ENCODE peak calls at places on chromosomes 6 and 20, in nine cellular contexts. W is A549, E is body of pancreas, J is transverse colon, I is lower leg skin, K is vagina, Z is stomach, S is uterus, B is NB4. Q is an unnamed sample.

GRCh38 chr20:57707849-57708693 is 1.7 kb downstream of the PMEPA1 start:
- DNase-seq in B (no peak), E (no peak), K (no peak), S (no peak), Z (peak; percentile 40), J (no peak), W (no peak), I (no peak), Q (no peak)

GRCh38 chr20:822651-823325 is 10.7 kb upstream of the FAM110A start:
- DNase-seq in K (peak; percentile 74), W (no peak), Z (no peak), J (no peak), B (no peak), I (no peak), E (no peak), S (no peak), Q (no peak)

GRCh38 chr20:3800256-3800877 is 4.3 kb downstream of the CDC25B start:
- DNase-seq in S (no peak), W (no peak), E (no peak), J (no peak), B (no peak), K (no peak), Z (no peak), I (no peak), Q (no peak)

GRCh38 chr6:104281370-104281769 is 578.3 kb downstream of the HACE1 start:
- DNase-seq in S (no peak), J (no peak), B (peak; percentile 44), Z (no peak), W (no peak), I (no peak), E (no peak), K (no peak), Q (no peak)

GRCh38 chr20:17622851-17623508 is 53.1 kb downstream of the DSTN start:
- DNase-seq in J (no peak), S (peak; percentile 8), E (no peak), I (no peak), W (no peak), K (no peak), B (no peak), Z (no peak), Q (no peak)

GRCh38 chr6:138509371-138509770 is 10.1 kb upstream of the NHSL1 start:
- DNase-seq in W (peak; percentile 62), J (peak; percentile 72), S (no peak), B (peak; percentile 73), E (peak; percentile 58), Z (peak; percentile 63), I (no peak), K (no peak), Q (no peak)

GRCh38 chr6:25193147-25193864 is 85.9 kb upstream of the CARMIL1 start:
- DNase-seq in B (no peak), E (peak; percentile 40), S (peak; percentile 87), J (no peak), Z (no peak), I (peak; percentile 70), W (peak; percentile 54), K (no peak), Q (peak; percentile 27)

GRCh38 chr6:12916001-12916400 is 199.4 kb downstream of the PHACTR1 start:
- DNase-seq in E (no peak), S (no peak), Z (no peak), I (no peak), K (no peak), J (no peak), W (no peak), B (peak; percentile 23), Q (no peak)

GRCh38 chr20:2206957-2207769 is 88.6 kb upstream of the TGM3 start:
- DNase-seq in K (no peak), I (peak; percentile 34), W (peak; percentile 73), S (peak; percentile 17), B (peak; percentile 87), J (peak; percentile 81), E (peak; percentile 83), Z (peak; percentile 84), Q (peak; percentile 62)

DNA sequence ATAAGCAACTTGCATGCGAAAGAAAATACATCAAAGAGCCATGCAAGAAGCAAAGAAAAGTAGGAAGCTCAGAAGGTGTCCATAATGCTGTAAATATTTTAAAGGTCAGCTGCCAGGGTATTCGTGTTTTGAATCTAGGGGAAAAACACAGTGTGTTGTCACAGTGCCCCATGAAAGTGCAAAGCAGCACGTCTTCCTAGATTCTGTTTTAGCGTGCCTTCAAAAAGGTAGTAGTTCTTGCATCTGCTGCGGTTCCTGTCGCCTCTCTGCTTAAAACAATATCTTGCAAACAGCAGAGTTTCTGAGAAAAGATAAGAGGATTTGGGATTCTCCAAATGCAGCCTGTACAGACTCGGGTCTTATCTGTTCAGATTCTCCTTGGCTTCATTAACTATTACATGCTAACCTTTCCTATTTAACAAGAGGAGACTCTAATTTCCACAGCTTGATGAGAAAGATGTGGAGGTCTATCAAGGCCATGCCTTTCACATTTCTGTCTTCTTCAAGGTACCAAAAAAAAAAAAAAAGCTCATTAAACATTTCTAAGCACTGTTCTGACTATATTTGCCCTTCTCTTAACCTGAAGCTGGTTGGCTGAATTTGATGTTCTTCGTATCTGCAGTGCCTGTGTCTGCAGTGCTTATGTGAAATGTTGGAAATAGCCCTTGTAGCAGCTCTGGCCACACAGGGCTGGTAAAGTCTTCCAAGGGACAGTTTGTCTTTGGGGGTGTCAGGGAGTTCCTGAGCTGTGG is 297.5 kb downstream of the ADGB start:
- DNase-seq in I (no peak), K (no peak), Z (no peak), J (no peak), S (no peak), B (no peak), E (no peak), W (no peak), Q (no peak)
- TF ChIP-seq POLR2A in I (no peak), K (no peak), Z (no peak), J (no peak), S (no peak), B (no peak), E (no peak), W (no peak), Q (no peak)

GRCh38 chr6:6704423-6705060 is 116.0 kb downstream of the LY86 start:
- DNase-seq in S (no peak), E (no peak), B (no peak), W (no peak), Z (no peak), J (no peak), I (no peak), K (no peak), Q (no peak)
- TF ChIP-seq POLR2A in S (no peak), E (no peak), B (no peak), W (no peak), Z (no peak), J (no peak), I (no peak), K (no peak), Q (no peak)

GRCh38 chr6:41546866-41547798 is 951 bp downstream of the FOXP4 start:
- DNase-seq in B (peak; percentile 70), K (no peak), W (peak; percentile 20), S (no peak), E (peak; percentile 57), Z (peak; percentile 48), J (peak; percentile 42), I (no peak), Q (peak; percentile 63)

GRCh38 chr6:41547799-41548097 is 1.6 kb downstream of the FOXP4 start:
- DNase-seq in I (no peak), J (no peak), S (no peak), K (no peak), B (no peak), W (no peak), E (no peak), Z (no peak), Q (no peak)

GRCh38 chr6:41546475-41546865 is 289 bp downstream of the FOXP4 start:
- DNase-seq in B (no peak), E (no peak), S (no peak), Z (no peak), J (peak; percentile 74), K (no peak), W (peak; percentile 40), I (no peak), Q (no peak)

GRCh38 chr6:41545174-41545702 is 943 bp upstream of the FOXP4 start:
- DNase-seq in Z (no peak), E (no peak), S (no peak), I (no peak), W (no peak), J (no peak), B (no peak), K (no peak), Q (no peak)

GRCh38 chr6:41545703-41546474 is at the start of gene FOXP4:
- DNase-seq in J (peak; percentile 92), S (peak; percentile 93), I (peak; percentile 88), K (peak; percentile 94), E (peak; percentile 91), Z (peak; percentile 91), B (peak; percentile 97), W (peak; percentile 90), Q (peak; percentile 89)
- TF ChIP-seq POLR2A in J (no peak), S (peak; percentile 49), I (no peak), K (no peak), E (peak; percentile 26), Z (no peak), B (no peak), W (peak; percentile 34), Q (peak; percentile 52)

GRCh38 chr20:32473231-32474008 is 111.7 kb downstream of the NOL4L start:
- DNase-seq in I (no peak), J (peak; percentile 60), W (no peak), Z (no peak), S (no peak), K (no peak), B (no peak), E (no peak), Q (no peak)

GRCh38 chr20:32476684-32477593 is 108.2 kb downstream of the NOL4L start:
- DNase-seq in S (no peak), B (no peak), W (no peak), J (no peak), E (peak; percentile 16), I (no peak), Z (no peak), K (no peak), Q (no peak)

GRCh38 chr20:32474717-32474966 is 110.5 kb downstream of the NOL4L start:
- DNase-seq in I (no peak), J (no peak), Z (no peak), B (no peak), K (no peak), W (no peak), E (no peak), S (no peak), Q (no peak)

GRCh38 chr20:32474009-32474716 is 111.0 kb downstream of the NOL4L start:
- DNase-seq in E (peak; percentile 57), J (no peak), S (no peak), K (no peak), Z (no peak), B (no peak), W (no peak), I (no peak), Q (no peak)

DNA sequence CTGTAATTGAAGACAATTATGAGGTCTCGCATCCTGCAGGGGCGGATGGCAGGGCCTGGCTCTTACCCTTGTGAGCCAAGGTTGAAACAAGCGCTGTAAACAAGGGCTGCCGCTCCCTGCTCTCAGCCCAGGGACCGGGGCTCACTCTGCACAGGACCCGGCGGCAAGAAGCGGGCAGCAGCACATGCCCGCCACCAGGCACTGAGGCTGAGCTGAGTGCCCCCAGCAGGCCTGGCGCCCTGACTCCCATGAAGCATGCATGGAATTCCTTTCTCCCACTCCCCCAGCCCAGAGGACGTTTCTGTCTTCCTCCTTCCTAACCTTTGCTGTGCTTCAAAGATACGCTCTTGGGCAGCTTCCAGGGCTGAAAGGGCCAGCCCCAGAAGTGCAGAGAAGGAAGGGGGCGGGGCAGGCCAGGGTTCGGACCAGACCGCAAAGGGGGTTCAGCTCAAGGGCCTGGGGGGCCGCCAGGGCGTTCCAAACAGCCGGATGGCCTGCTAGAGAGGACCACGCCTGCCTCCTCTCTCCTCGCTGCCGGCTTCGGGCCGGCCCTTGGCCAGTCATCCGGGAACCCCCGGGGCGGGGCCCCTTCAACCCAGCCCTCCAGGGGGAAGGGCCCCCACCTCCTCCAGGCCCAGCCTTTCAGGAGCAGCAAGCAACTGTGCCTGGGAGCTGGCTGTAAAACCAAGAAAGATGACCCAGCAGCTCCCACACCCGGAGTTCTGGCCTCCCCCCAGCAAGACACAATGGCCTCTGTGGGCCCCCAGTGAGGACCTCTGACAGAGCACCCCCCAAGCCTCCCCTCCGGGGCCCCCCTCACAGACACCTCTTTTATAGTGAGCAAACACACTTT is 109.9 kb downstream of the NOL4L start:
- DNase-seq in Z (peak; percentile 90), W (peak; percentile 83), K (no peak), S (peak; percentile 92), E (peak; percentile 89), J (peak; percentile 94), B (no peak), I (peak; percentile 76), Q (peak; percentile 98)
- TF ChIP-seq POLR2A in Z (no peak), W (peak; percentile 65), K (no peak), S (peak; percentile 40), E (peak; percentile 31), J (peak; percentile 74), B (no peak), I (no peak), Q (peak; percentile 40)